ENCODE peak calls at places on chromosomes 16 and 17, in ten cellular contexts. K, T, W, R, X, H, G, Z, L and Q are unnamed samples.

GRCh38 chr17:57818066-57818465 is 31.8 kb downstream of the MRPS23 start:
- DNase-seq in L (no peak), X (no peak), H (no peak), R (no peak), Z (no peak), K (no peak), T (no peak), W (no peak), G (no peak), Q (no peak)

GRCh38 chr16:23843143-23843542 is 7.4 kb downstream of the PRKCB start:
- DNase-seq in X (no peak), Z (no peak), H (no peak), G (no peak), R (no peak), T (no peak), K (no peak), W (no peak), L (no peak), Q (no peak)

GRCh38 chr17:76385892-76386786 is 1.7 kb downstream of the SPHK1 start:
- DNase-seq in G (peak; percentile 81), W (peak; percentile 78), X (peak; percentile 83), K (peak; percentile 77), H (peak; percentile 98), T (peak; percentile 92), L (peak; percentile 85), R (peak; percentile 80), Z (no peak), Q (peak; percentile 65)

GRCh38 chr17:71055128-71055527 is 885.8 kb downstream of the KCNJ2 start:
- DNase-seq in L (peak; percentile 33), X (no peak), R (no peak), Z (no peak), W (peak; percentile 75), G (no peak), K (peak; percentile 81), H (no peak), T (peak; percentile 13), Q (no peak)

GRCh38 chr16:75198135-75198600 is 8.8 kb downstream of the CTRB2 start:
- DNase-seq in Z (no peak), G (no peak), W (peak; percentile 53), X (peak; percentile 56), H (no peak), T (peak; percentile 67), L (peak; percentile 69), K (no peak), R (no peak), Q (no peak)

GRCh38 chr17:17729620-17730249 is 48.5 kb downstream of the RAI1 start:
- DNase-seq in T (no peak), X (no peak), G (no peak), L (no peak), W (no peak), H (peak; percentile 79), K (no peak), R (peak; percentile 45), Z (peak; percentile 20), Q (peak; percentile 35)

GRCh38 chr17:2390199-2390880 is 10.5 kb downstream of the MNT start:
- DNase-seq in W (no peak), Z (no peak), L (no peak), K (no peak), H (no peak), T (peak; percentile 55), G (no peak), X (no peak), R (no peak), Q (no peak)

GRCh38 chr16:10979717-10980601 is 35.6 kb downstream of the CLEC16A start:
- DNase-seq in L (peak; percentile 83), Z (no peak), W (no peak), K (peak; percentile 33), R (no peak), G (peak; percentile 56), H (no peak), X (no peak), T (peak; percentile 41), Q (no peak)

GRCh38 chr17:21042434-21043295 is at the start of gene USP22:
- DNase-seq in W (no peak), L (no peak), T (peak; percentile 98), Z (no peak), H (peak; percentile 76), R (peak; percentile 52), K (no peak), X (no peak), G (no peak), Q (no peak)

GRCh38 chr16:57044931-57045693 is 47.3 kb upstream of the CPNE2 start:
- DNase-seq in W (peak; percentile 28), Z (no peak), K (no peak), H (no peak), R (no peak), T (no peak), X (no peak), L (no peak), G (no peak), Q (no peak)

GRCh38 chr17:696412-696811 is 18.2 kb downstream of the VPS53 start:
- DNase-seq in X (no peak), L (no peak), H (no peak), K (no peak), T (no peak), Z (no peak), G (no peak), R (no peak), W (no peak), Q (no peak)

GRCh38 chr16:65388592-65388991 is 266.7 kb upstream of the CDH11 start:
- DNase-seq in W (peak; percentile 69), G (no peak), X (no peak), Z (no peak), H (no peak), L (peak; percentile 55), R (no peak), K (peak; percentile 92), T (no peak), Q (no peak)

GRCh38 chr17:7852262-7852670 is 2.6 kb upstream of the TMEM88 start:
- DNase-seq in G (no peak), H (no peak), L (no peak), K (no peak), W (no peak), X (no peak), T (no peak), Z (no peak), R (no peak), Q (no peak)

GRCh38 chr17:7850118-7850504 is 4.8 kb upstream of the TMEM88 start:
- DNase-seq in H (no peak), W (no peak), X (no peak), G (no peak), Z (no peak), T (no peak), R (no peak), K (no peak), L (no peak), Q (no peak)

GRCh38 chr17:7852919-7853692 is 1.8 kb upstream of the TMEM88 start:
- DNase-seq in R (no peak), X (no peak), G (no peak), H (no peak), T (no peak), W (no peak), K (no peak), Z (no peak), L (no peak), Q (no peak)

GRCh38 chr17:7850970-7851437 is 3.9 kb upstream of the TMEM88 start:
- DNase-seq in W (no peak), L (no peak), G (no peak), X (no peak), R (no peak), Z (no peak), K (no peak), T (no peak), H (no peak), Q (no peak)

GRCh38 chr17:7851438-7852261 is 3.2 kb upstream of the TMEM88 start:
- DNase-seq in W (peak; percentile 81), L (peak; percentile 89), G (peak; percentile 94), R (peak; percentile 95), X (peak; percentile 87), T (peak; percentile 93), H (peak; percentile 78), Z (no peak), K (peak; percentile 81), Q (peak; percentile 89)
- H3K4me3 ChIP-seq in W (no peak overlapping the region), L (no peak overlapping the region), G (no peak overlapping the region), R (no peak overlapping the region), X (no peak overlapping the region), T (no peak overlapping the region), H (no peak overlapping the region), Z (no peak overlapping the region), K (no peak overlapping the region), Q (peak overlapping the region; percentile 36)

DNA sequence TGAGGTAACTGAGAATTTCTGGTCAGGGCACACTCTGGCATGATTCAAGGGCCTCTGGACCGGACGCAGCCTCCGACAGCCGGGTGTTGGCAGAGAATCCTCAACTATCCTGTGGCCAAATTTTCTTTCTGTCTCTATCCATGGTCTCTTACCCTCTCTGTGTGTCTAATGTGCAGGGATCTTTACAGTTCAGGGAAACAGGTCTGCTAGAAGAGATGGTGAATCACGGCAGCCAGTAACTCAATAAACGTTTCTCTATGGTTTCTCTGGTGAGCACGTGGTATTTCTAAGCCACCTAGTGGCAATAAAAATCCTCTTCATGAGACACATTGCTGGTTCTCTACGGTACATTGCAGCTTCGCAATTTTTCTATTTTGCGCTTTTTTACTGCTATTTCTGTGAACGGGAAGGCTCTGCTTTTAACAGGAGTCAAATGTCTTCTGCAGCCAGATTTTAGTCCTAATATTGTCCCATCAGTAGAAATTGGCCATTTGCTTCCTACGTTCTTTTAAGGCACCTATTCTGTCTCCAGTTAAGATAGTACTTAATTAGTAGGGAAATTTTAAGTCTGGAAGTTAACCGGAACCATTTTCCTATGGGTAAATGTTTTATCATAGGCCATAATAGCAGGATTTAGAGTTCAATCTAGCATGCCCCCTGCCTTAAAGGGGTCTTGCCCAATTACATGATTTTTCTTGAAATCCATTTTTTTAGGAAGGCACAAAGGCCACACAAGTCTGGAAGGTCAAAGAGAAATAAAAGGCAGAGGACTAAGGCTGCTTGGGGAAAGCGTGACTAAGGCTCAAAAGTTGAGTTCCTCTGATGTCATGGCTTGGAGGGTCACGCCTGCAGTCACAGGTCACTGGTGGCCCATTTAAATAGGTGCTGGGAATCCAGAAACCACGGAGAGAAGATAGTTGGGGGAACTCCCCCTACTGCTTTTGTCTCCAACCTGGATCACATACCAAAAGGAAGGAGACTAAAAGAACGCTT is 31.5 kb downstream of the QPRT start:
- DNase-seq in W (peak; percentile 79), K (peak; percentile 75), L (peak; percentile 77), X (peak; percentile 53), G (peak; percentile 35), T (peak; percentile 89), R (peak; percentile 48), Z (peak; percentile 38), H (peak; percentile 73), Q (peak; percentile 76)
- H3K4me3 ChIP-seq in W (no peak overlapping the region), K (no peak overlapping the region), L (no peak overlapping the region), X (peak overlapping the region; percentile 4), G (no peak overlapping the region), T (no peak overlapping the region), R (no peak overlapping the region), Z (no peak overlapping the region), H (no peak overlapping the region), Q (no peak overlapping the region)

DNA sequence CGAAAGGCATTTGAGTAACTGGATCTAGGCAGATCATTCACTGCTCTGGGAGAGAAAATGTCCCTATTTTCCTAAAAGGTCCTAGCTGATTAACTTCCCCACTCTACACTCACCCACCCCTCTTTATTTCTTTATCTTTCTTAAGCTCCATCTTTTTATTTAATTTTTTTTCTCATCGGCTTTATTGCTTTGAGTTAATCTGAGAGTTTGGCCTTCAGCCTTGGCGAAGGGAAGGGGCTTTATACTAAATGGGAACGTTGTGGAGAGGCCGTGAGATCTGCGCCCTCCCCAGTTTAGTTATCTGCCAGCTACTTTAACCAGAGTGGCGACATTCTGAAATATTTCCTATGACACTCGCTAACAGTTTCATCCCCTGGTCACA is 882 bp upstream of the TOX3 start:
- DNase-seq in K (no peak), W (no peak), R (no peak), T (no peak), H (no peak), G (no peak), L (no peak), X (no peak), Z (no peak), Q (no peak)
- H3K4me3 ChIP-seq in K (no peak overlapping the region), W (no peak overlapping the region), R (no peak overlapping the region), T (no peak overlapping the region), H (no peak overlapping the region), G (no peak overlapping the region), L (no peak overlapping the region), X (no peak overlapping the region), Z (peak overlapping the region; percentile 31), Q (no peak overlapping the region)

GRCh38 chr17:61669522-61669921 is 78.5 kb upstream of the NACA2 start:
- DNase-seq in H (no peak), G (no peak), W (no peak), X (no peak), L (no peak), Z (no peak), K (no peak), R (no peak), T (no peak), Q (no peak)
- H3K4me3 ChIP-seq in H (no peak overlapping the region), G (no peak overlapping the region), W (no peak overlapping the region), X (no peak overlapping the region), L (no peak overlapping the region), Z (no peak overlapping the region), K (no peak overlapping the region), R (no peak overlapping the region), T (no peak overlapping the region), Q (no peak overlapping the region)